ENCODE peak calls at places on chromosome 7, in six cellular contexts. S is uterus, O is body of pancreas, P is stomach, B is Peyer's patch, T is esophagus muscularis mucosa. N is an unnamed sample. For H3K27me3, the result is how much of the 10 kb centered on the place peaks cover.

GRCh38 chr7:20508109-20508508 is 107.4 kb upstream of the ABCB5 start:
- DNase-seq in S (no peak), O (no peak), P (no peak), B (no peak), T (no peak), N (no peak)

GRCh38 chr7:137172105-137172590 is 171.4 kb downstream of the PTN start:
- DNase-seq in S (no peak), O (no peak), P (no peak), B (no peak), T (no peak), N (no peak)

GRCh38 chr7:100443096-100443840 is 7.0 kb upstream of the PPP1R35 start:
- DNase-seq in S (no peak), O (no peak), P (no peak), B (no peak), T (no peak), N (no peak)

GRCh38 chr7:131546583-131547111 is 9.8 kb downstream of the PODXL start:
- DNase-seq in S (no peak), O (peak), P (no peak), B (no peak), T (no peak), N (peak)

GRCh38 chr7:22193361-22194016 is 163.5 kb downstream of the RAPGEF5 start:
- DNase-seq in S (peak), O (peak), P (no peak), B (no peak), T (no peak), N (peak)

GRCh38 chr7:123748171-123748733 is 551 bp downstream of the WASL start:
- DNase-seq in S (peak), O (peak), P (peak), B (peak), T (no peak), N (peak)

GRCh38 chr7:85261341-85261740 is 74.5 kb upstream of the SEMA3D start:
- DNase-seq in S (no peak), O (no peak), P (no peak), B (no peak), T (no peak), N (no peak)

GRCh38 chr7:64574481-64575159 is 11.7 kb upstream of the ZNF680 start:
- DNase-seq in S (no peak), O (peak), P (no peak), B (no peak), T (no peak), N (no peak)

GRCh38 chr7:66267249-66267648 is 62.1 kb downstream of the TPST1 start:
- DNase-seq in S (peak), O (no peak), P (no peak), B (no peak), T (no peak), N (peak)

GRCh38 chr7:157612664-157613561 is 276.1 kb downstream of the DNAJB6 start:
- DNase-seq in S (no peak), O (no peak), P (peak), B (peak), T (no peak), N (peak)

GRCh38 chr7:118005021-118005420 is 131.8 kb upstream of the CTTNBP2 start:
- DNase-seq in S (no peak), O (no peak), P (no peak), B (no peak), T (no peak), N (no peak)

GRCh38 chr7:115838829-115839228 is 191.7 kb downstream of the TFEC start:
- DNase-seq in S (no peak), O (no peak), P (no peak), B (no peak), T (no peak), N (no peak)

GRCh38 chr7:77536413-77537135 is 521 bp upstream of the PTPN12 start:
- DNase-seq in S (peak), O (peak), P (peak), B (peak), T (peak), N (peak)

GRCh38 chr7:96979551-96980276 is 25.6 kb upstream of the DLX6 start:
- DNase-seq in S (no peak), O (no peak), P (no peak), B (no peak), T (peak), N (no peak)

GRCh38 chr7:7681191-7681935 is 37.0 kb downstream of the RPA3 start:
- DNase-seq in S (peak), O (peak), P (no peak), B (peak), T (no peak), N (no peak)

GRCh38 chr7:1544178-1544895 is 11.7 kb downstream of the TMEM184A start:
- DNase-seq in S (no peak), O (no peak), P (no peak), B (no peak), T (no peak), N (no peak)

GRCh38 chr7:21548491-21548890 is 5.7 kb downstream of the DNAH11 start:
- DNase-seq in S (no peak), O (no peak), P (no peak), B (no peak), T (no peak), N (no peak)

GRCh38 chr7:141272417-141272816 is 198.6 kb downstream of the TMEM178B start:
- DNase-seq in S (no peak), O (no peak), P (no peak), B (no peak), T (no peak), N (no peak)

GRCh38 chr7:142139597-142140501 is 28.3 kb downstream of the MGAM2 start:
- DNase-seq in S (no peak), O (peak), P (no peak), B (no peak), T (no peak), N (no peak)

GRCh38 chr7:151923097-151923876 is 33.0 kb upstream of the GALNTL5 start:
- DNase-seq in S (no peak), O (peak), P (peak), B (peak), T (no peak), N (peak)

GRCh38 chr7:89104748-89105685 is 309.5 kb upstream of the TEX47 start:
- DNase-seq in S (no peak), O (no peak), P (no peak), B (no peak), T (no peak), N (no peak)

GRCh38 chr7:35647171-35647574 is 47.8 kb downstream of the HERPUD2 start:
- DNase-seq in S (no peak), O (peak), P (no peak), B (no peak), T (no peak), N (no peak)

GRCh38 chr7:87599336-87599735 is 1.3 kb downstream of the ABCB1 start:
- DNase-seq in S (no peak), O (no peak), P (peak), B (peak), T (no peak), N (no peak)

GRCh38 chr7:105830405-105831218 is 45.8 kb downstream of the ATXN7L1 start:
- DNase-seq in S (peak), O (no peak), P (no peak), B (no peak), T (no peak), N (no peak)

GRCh38 chr7:90626011-90626410 is 29.9 kb downstream of the CDK14 start:
- DNase-seq in S (no peak), O (no peak), P (no peak), B (no peak), T (no peak), N (no peak)

GRCh38 chr7:74203157-74203556 is 6.6 kb upstream of the LAT2 start:
- DNase-seq in S (no peak), O (peak), P (peak), B (peak), T (no peak), N (peak)

GRCh38 chr7:49483142-49483541 is 290.3 kb upstream of the VWC2 start:
- DNase-seq in S (no peak), O (no peak), P (no peak), B (no peak), T (no peak), N (no peak)

GRCh38 chr7:86928308-86928707 is 131.1 kb downstream of the ELAPOR2 start:
- DNase-seq in S (no peak), O (no peak), P (no peak), B (no peak), T (no peak), N (no peak)

GRCh38 chr7:45000096-45001032 is at the start of gene CCM2:
- DNase-seq in S (peak), O (peak), P (peak), B (peak), T (no peak), N (peak)

GRCh38 chr7:6917258-6917657 is 91.2 kb upstream of the CCZ1B start:
- DNase-seq in S (no peak), O (no peak), P (no peak), B (no peak), T (no peak), N (no peak)

GRCh38 chr7:50262916-50263690 is 41.4 kb upstream of the IKZF1 start:
- DNase-seq in S (no peak), O (no peak), P (no peak), B (no peak), T (no peak), N (no peak)

DNA sequence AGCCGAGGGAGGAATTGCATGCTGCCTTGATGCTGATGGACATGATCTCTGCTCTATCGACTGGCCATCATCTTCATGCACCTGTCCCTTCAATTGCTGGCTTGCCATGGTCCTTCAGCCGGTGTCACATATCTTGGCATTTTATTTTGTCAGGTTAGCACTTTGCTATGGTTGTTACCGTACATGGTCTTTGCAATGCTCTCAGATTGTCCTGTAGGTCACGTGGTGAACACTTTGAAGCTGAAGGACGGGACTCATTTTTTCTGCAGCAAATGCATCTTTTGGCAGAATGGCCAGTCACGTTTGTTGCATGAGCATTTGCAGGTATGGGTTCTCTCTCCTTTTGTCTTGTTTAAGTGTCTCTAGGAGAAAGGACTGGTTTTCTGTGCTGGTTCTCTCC is 326.8 kb upstream of the SHH start:
- DNase-seq in S (no peak), O (no peak), P (no peak), B (no peak), T (no peak), N (no peak)
- H3K27me3 ChIP-seq in S (under half), O (under half), P (under half), B (under half), T (under half), N (under half)

GRCh38 chr7:539731-540411 is 20.2 kb upstream of the PDGFA start:
- DNase-seq in S (no peak), O (peak), P (peak), B (peak), T (no peak), N (no peak)
- TF ChIP-seq POLR2A in S (no peak), O (no peak), P (no peak), B (no peak), T (no peak), N (no peak)

GRCh38 chr7:121328508-121329459 is at the start of gene WNT16:
- DNase-seq in S (no peak), O (no peak), P (no peak), B (peak), T (no peak), N (no peak)
- H3K27me3 ChIP-seq in S (under half), O (under half), P (under half), B (under half), T (under half), N (under half)

DNA sequence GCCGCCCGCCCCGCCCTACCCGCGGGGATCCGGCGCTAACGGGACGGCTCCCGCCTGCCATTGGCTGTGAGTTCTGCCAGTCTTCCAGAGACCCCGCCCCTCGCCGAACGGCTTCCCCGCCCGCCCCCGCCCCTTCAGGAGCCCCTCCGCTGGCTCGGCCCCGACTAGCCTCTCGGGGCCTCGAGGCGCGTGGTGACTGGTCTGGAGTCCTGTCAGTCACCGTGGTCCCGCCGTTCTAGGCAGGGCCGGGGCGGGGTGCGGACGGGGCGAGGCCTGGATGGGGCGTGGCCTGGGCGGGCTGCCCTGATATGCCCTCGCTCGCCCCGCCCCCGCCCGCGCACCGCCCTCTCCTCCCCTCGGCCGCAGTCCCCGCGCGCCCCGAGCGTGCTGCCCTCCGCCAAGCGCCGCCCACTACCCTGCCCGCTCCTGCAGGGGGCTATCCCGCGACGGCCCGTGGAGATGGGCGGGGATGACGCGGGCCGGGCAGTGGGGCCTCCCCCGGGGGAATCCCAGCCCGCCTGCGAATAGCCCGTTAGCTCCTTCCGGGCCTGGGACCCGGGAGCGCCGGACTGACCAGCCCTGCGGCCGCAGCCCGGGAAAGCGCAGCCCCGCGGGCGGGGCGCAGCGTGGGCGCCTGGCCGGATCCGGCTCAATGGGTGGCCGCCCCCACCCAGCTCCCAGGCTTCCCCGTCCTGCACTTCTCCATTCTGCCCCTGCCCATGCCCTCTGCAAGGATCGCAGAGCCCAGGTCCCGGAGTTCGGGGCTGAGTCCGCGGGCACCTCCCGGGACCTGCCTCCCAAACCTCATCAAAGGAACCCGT is 444 bp upstream of the HIP1 start:
- DNase-seq in S (peak), O (peak), P (peak), B (peak), T (peak), N (peak)
- TF ChIP-seq POLR2A in S (peak), O (peak), P (no peak), B (no peak), T (no peak), N (no peak)

GRCh38 chr7:75811894-75812678 is 1.5 kb downstream of the CCL24 start:
- DNase-seq in S (no peak), O (no peak), P (no peak), B (no peak), T (no peak), N (no peak)
- H3K27me3 ChIP-seq in S (under half), O (under half), P (under half), B (under half), T (under half), N (under half)

DNA sequence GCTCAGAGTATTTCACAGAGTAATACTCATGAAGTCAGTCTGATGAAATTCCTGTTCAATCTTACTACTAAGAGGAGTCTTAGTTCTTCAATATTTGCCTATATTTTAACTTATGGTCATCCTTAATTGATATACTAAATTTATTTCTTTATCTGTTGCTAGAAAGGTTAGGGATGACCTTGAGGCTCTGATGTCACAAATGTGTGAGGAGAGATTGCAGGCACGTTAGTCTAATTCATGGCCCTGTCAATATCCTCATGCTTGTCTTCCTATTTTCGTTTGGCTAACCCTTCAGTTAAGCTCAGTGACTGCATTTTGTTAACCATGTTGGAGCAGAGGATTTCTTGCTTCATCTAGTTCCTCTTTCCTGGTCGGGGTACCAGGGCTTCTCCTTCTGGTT is 704.7 kb upstream of the COBL start:
- DNase-seq in S (no peak), O (no peak), P (no peak), B (no peak), T (no peak), N (no peak)
- TF ChIP-seq POLR2A in S (no peak), O (no peak), P (no peak), B (no peak), T (no peak), N (no peak)

DNA sequence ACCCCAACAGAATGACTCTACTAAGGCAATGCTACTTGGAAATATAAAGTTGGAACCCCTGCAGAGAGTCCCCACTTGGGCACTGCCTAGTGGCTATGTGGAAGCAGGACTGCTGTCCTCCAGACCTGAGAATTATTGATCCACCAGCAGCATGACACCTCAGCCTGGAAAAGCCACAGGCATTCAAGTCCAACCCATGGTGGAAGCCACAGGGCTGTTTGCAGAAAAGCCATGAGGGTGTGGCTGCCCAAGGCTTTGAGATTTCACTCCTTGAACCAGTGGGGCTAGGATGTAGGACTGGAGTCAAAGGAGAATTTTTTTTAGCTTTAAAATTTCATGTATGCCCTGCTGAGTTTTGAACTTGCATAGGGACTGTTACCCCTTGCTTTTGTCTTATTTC is 13.6 kb upstream of the GHRHR start:
- DNase-seq in S (no peak), O (no peak), P (no peak), B (no peak), T (no peak), N (no peak)
- H3K27me3 ChIP-seq in S (under half), O (under half), P (under half), B (under half), T (under half), N (under half)

GRCh38 chr7:34084651-34085050 is 179.3 kb downstream of the BMPER start:
- DNase-seq in S (no peak), O (no peak), P (no peak), B (no peak), T (no peak), N (no peak)

GRCh38 chr7:34080513-34080912 is 175.2 kb downstream of the BMPER start:
- DNase-seq in S (no peak), O (no peak), P (no peak), B (no peak), T (no peak), N (no peak)

GRCh38 chr7:34086064-34086463 is 180.7 kb downstream of the BMPER start:
- DNase-seq in S (no peak), O (no peak), P (no peak), B (no peak), T (no peak), N (no peak)

GRCh38 chr7:34081931-34082330 is 176.6 kb downstream of the BMPER start:
- DNase-seq in S (no peak), O (no peak), P (no peak), B (no peak), T (no peak), N (no peak)

DNA sequence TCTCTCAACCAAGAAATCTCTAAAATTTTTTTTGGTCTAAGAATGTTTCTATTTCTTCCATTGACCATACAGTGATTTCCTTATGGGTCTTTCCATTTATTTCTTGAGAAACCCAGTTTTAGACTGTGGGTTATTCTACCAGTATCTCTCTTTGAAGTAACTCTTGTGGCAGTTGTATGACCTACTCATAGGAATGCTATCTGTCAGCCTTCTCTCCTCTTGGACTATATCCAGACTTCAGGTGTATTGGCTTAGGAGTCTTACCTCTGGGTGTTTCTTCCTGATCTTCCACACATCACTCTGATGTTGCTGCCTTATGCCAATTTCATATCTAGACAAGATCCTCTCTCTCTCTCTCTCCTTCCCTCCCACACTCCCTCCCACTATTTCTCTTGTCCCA is 178.1 kb downstream of the BMPER start:
- DNase-seq in S (no peak), O (no peak), P (no peak), B (no peak), T (no peak), N (no peak)
- TF ChIP-seq POLR2A in S (no peak), O (no peak), P (no peak), B (no peak), T (no peak), N (no peak)

GRCh38 chr7:4866528-4867496 is 5.0 kb upstream of the PAPOLB start:
- DNase-seq in S (no peak), O (no peak), P (no peak), B (no peak), T (no peak), N (peak)
- H3K27me3 ChIP-seq in S (under half), O (under half), P (under half), B (under half), T (under half), N (under half)

GRCh38 chr7:2823124-2823523 is 21.0 kb downstream of the GNA12 start:
- DNase-seq in S (no peak), O (no peak), P (no peak), B (no peak), T (no peak), N (peak)
- TF ChIP-seq POLR2A in S (no peak), O (no peak), P (no peak), B (no peak), T (no peak), N (no peak)

N was measured in sigmoid colon.